ENCODE peak calls at places on chromosomes 12 and 14, in ten cellular contexts. N is non-pigmented ciliary epithelial cell; H is mammary epithelial cell; S is neural crest cell; B is DMS153; I is HEK293T; M is NCI-H1105; E is CD8-positive, alpha-beta memory T cell; D is brain pericyte; G is activated T-cell treated with anti-CD3 and anti-CD28 coated beads for 24 hours. C is an unnamed sample.

GRCh38 chr14:104106471-104106991 is 21.0 kb downstream of the ASPG start:
- DNase-seq in D (no peak), S (no peak), I (no peak), B (no peak), G (no peak), M (no peak), H (no peak), E (peak; percentile 40), N (no peak), C (no peak)

GRCh38 chr14:21617614-21618013 is 17.1 kb downstream of the OR10G2 start:
- DNase-seq in S (no peak), G (no peak), N (no peak), I (no peak), E (no peak), D (no peak), H (no peak), M (no peak), B (no peak), C (no peak)

GRCh38 chr12:89181271-89181920 is 170.9 kb downstream of the DUSP6 start:
- DNase-seq in S (no peak), N (no peak), I (no peak), B (no peak), E (no peak), M (no peak), H (peak; percentile 91), D (no peak), G (no peak), C (no peak)

GRCh38 chr12:24081581-24081980 is 132.1 kb upstream of the SOX5 start:
- DNase-seq in B (no peak), H (no peak), D (no peak), I (no peak), S (peak; percentile 13), N (no peak), E (no peak), G (no peak), M (no peak), C (no peak)

GRCh38 chr14:51657762-51658161 is 6.1 kb downstream of the FRMD6 start:
- DNase-seq in G (no peak), H (peak; percentile 50), B (no peak), D (no peak), E (no peak), M (no peak), I (no peak), S (no peak), N (no peak), C (no peak)

GRCh38 chr12:44668443-44668842 is 207.7 kb downstream of the NELL2 start:
- DNase-seq in G (no peak), D (no peak), E (peak; percentile 21), S (no peak), M (no peak), I (no peak), B (no peak), H (no peak), N (no peak), C (no peak)

GRCh38 chr12:42859612-42860011 is 270.1 kb upstream of the PRICKLE1 start:
- DNase-seq in N (no peak), M (no peak), B (no peak), D (no peak), E (no peak), H (no peak), I (no peak), S (no peak), G (no peak), C (no peak)

GRCh38 chr12:480831-481230 is 21.1 kb downstream of the B4GALNT3 start:
- DNase-seq in M (no peak), S (no peak), G (no peak), E (no peak), B (no peak), I (no peak), D (peak; percentile 17), N (peak; percentile 31), H (no peak), C (no peak)

GRCh38 chr14:23569443-23570151 is 2.0 kb upstream of the AP1G2 start:
- DNase-seq in B (peak; percentile 56), G (no peak), N (no peak), M (no peak), S (no peak), H (peak; percentile 43), D (no peak), E (no peak), I (peak; percentile 27), C (peak; percentile 26)

GRCh38 chr12:8678661-8679111 is 16.1 kb upstream of the MFAP5 start:
- DNase-seq in H (peak; percentile 91), I (no peak), N (no peak), S (no peak), M (no peak), G (no peak), B (no peak), D (no peak), E (no peak), C (no peak)

GRCh38 chr14:65156568-65157366 is 54.5 kb upstream of the MAX start:
- DNase-seq in H (peak; percentile 38), E (no peak), S (no peak), N (no peak), G (no peak), B (no peak), I (no peak), M (no peak), D (no peak), C (no peak)

GRCh38 chr12:83573676-83574075 is 887.0 kb downstream of the TMTC2 start:
- DNase-seq in H (peak; percentile 85), G (no peak), B (no peak), D (no peak), M (no peak), S (no peak), E (no peak), I (no peak), N (peak; percentile 26), C (no peak)

GRCh38 chr12:111578276-111578970 is 20.7 kb downstream of the ATXN2 start:
- DNase-seq in E (no peak), H (peak; percentile 63), I (no peak), B (no peak), N (peak; percentile 77), G (no peak), S (no peak), M (no peak), D (no peak), C (no peak)

GRCh38 chr12:55697686-55698085 is 10.0 kb downstream of the ITGA7 start:
- DNase-seq in M (no peak), S (no peak), I (no peak), B (no peak), E (no peak), H (no peak), G (no peak), D (no peak), N (no peak), C (no peak)

GRCh38 chr12:79689477-79690155 is 1.1 kb downstream of the PAWR start:
- DNase-seq in G (no peak), D (no peak), M (peak; percentile 42), S (peak; percentile 36), B (peak; percentile 18), N (no peak), I (peak; percentile 33), E (no peak), H (peak; percentile 82), C (peak; percentile 56)

GRCh38 chr14:55477680-55478079 is 37.3 kb upstream of the TBPL2 start:
- DNase-seq in I (no peak), B (no peak), N (no peak), E (no peak), D (peak; percentile 31), G (no peak), S (no peak), M (no peak), H (no peak), C (no peak)